ENCODE peak calls at places on chromosomes 12 and 14, in ten cellular contexts. One of them, this sample, is unnamed. For H3K36me3 and H3K4me1, the result is how much of the 10 kb centered on the place peaks cover.

GRCh38 chr12:78888583-78888982 is 24.0 kb downstream of the SYT1 start:
- DNase-seq in stomach: no peak
- DNase-seq in IMR-90: no peak
- DNase-seq in DND-41: no peak
- DNase-seq in sigmoid colon: no peak
- DNase-seq in colonic mucosa: no peak
- DNase-seq in right atrium auricular region: no peak
- DNase-seq in PC-9: no peak
- DNase-seq in kidney: no peak
- DNase-seq in aorta: no peak
- DNase-seq in this sample: no peak

GRCh38 chr14:86072134-86072894 is 542.4 kb downstream of the FLRT2 start:
- DNase-seq in stomach: no peak
- DNase-seq in IMR-90: no peak
- DNase-seq in DND-41: peak
- DNase-seq in sigmoid colon: no peak
- DNase-seq in colonic mucosa: no peak
- DNase-seq in right atrium auricular region: no peak
- DNase-seq in PC-9: no peak
- DNase-seq in kidney: no peak
- DNase-seq in aorta: no peak
- DNase-seq in this sample: no peak

GRCh38 chr12:7856516-7856915 is 16.2 kb downstream of the SLC2A14 start:
- DNase-seq in stomach: no peak
- DNase-seq in IMR-90: peak
- DNase-seq in DND-41: no peak
- DNase-seq in sigmoid colon: no peak
- DNase-seq in colonic mucosa: no peak
- DNase-seq in right atrium auricular region: no peak
- DNase-seq in PC-9: no peak
- DNase-seq in kidney: no peak
- DNase-seq in aorta: no peak
- DNase-seq in this sample: peak

GRCh38 chr14:49940805-49941421 is 48.0 kb downstream of the ARF6 start:
- DNase-seq in stomach: no peak
- DNase-seq in IMR-90: peak
- DNase-seq in DND-41: no peak
- DNase-seq in sigmoid colon: no peak
- DNase-seq in colonic mucosa: no peak
- DNase-seq in right atrium auricular region: no peak
- DNase-seq in PC-9: peak
- DNase-seq in kidney: no peak
- DNase-seq in aorta: no peak
- DNase-seq in this sample: no peak

GRCh38 chr14:74475678-74476077 is 17.4 kb downstream of the NPC2 start:
- DNase-seq in stomach: no peak
- DNase-seq in IMR-90: peak
- DNase-seq in DND-41: no peak
- DNase-seq in sigmoid colon: no peak
- DNase-seq in colonic mucosa: no peak
- DNase-seq in right atrium auricular region: no peak
- DNase-seq in PC-9: no peak
- DNase-seq in kidney: no peak
- DNase-seq in aorta: no peak
- DNase-seq in this sample: no peak

GRCh38 chr14:91317381-91318313 is 73.1 kb upstream of the GPR68 start:
- DNase-seq in stomach: peak
- DNase-seq in IMR-90: no peak
- DNase-seq in DND-41: peak
- DNase-seq in sigmoid colon: peak
- DNase-seq in colonic mucosa: peak
- DNase-seq in right atrium auricular region: peak
- DNase-seq in PC-9: no peak
- DNase-seq in kidney: peak
- DNase-seq in aorta: peak
- DNase-seq in this sample: no peak

GRCh38 chr12:13465641-13466040 is 269.1 kb downstream of the EMP1 start:
- DNase-seq in stomach: no peak
- DNase-seq in IMR-90: no peak
- DNase-seq in DND-41: no peak
- DNase-seq in sigmoid colon: no peak
- DNase-seq in colonic mucosa: no peak
- DNase-seq in right atrium auricular region: peak
- DNase-seq in PC-9: no peak
- DNase-seq in kidney: no peak
- DNase-seq in aorta: no peak
- DNase-seq in this sample: no peak

GRCh38 chr14:49999216-49999761 is 106.4 kb downstream of the ARF6 start:
- DNase-seq in stomach: peak
- DNase-seq in IMR-90: peak
- DNase-seq in DND-41: peak
- DNase-seq in sigmoid colon: peak
- DNase-seq in colonic mucosa: peak
- DNase-seq in right atrium auricular region: peak
- DNase-seq in PC-9: peak
- DNase-seq in kidney: peak
- DNase-seq in aorta: peak
- DNase-seq in this sample: peak

GRCh38 chr12:25524381-25524780 is 28.7 kb downstream of the LMNTD1 start:
- DNase-seq in stomach: no peak
- DNase-seq in IMR-90: no peak
- DNase-seq in DND-41: no peak
- DNase-seq in sigmoid colon: no peak
- DNase-seq in colonic mucosa: no peak
- DNase-seq in right atrium auricular region: no peak
- DNase-seq in PC-9: peak
- DNase-seq in kidney: no peak
- DNase-seq in aorta: no peak
- DNase-seq in this sample: peak

GRCh38 chr14:97267509-97267908 is 470.3 kb downstream of the VRK1 start:
- DNase-seq in stomach: no peak
- DNase-seq in IMR-90: no peak
- DNase-seq in DND-41: no peak
- DNase-seq in sigmoid colon: no peak
- DNase-seq in colonic mucosa: no peak
- DNase-seq in right atrium auricular region: no peak
- DNase-seq in PC-9: no peak
- DNase-seq in kidney: no peak
- DNase-seq in aorta: no peak
- DNase-seq in this sample: no peak

GRCh38 chr14:74582910-74583581 is 29.0 kb downstream of the LTBP2 start:
- DNase-seq in stomach: peak
- DNase-seq in IMR-90: peak
- DNase-seq in DND-41: no peak
- DNase-seq in sigmoid colon: peak
- DNase-seq in colonic mucosa: no peak
- DNase-seq in right atrium auricular region: no peak
- DNase-seq in PC-9: peak
- DNase-seq in kidney: no peak
- DNase-seq in aorta: peak
- DNase-seq in this sample: no peak

GRCh38 chr14:65225299-65226159 is 123.2 kb upstream of the MAX start:
- DNase-seq in stomach: no peak
- DNase-seq in IMR-90: no peak
- DNase-seq in DND-41: no peak
- DNase-seq in sigmoid colon: no peak
- DNase-seq in colonic mucosa: no peak
- DNase-seq in right atrium auricular region: no peak
- DNase-seq in PC-9: peak
- DNase-seq in kidney: no peak
- DNase-seq in aorta: no peak
- DNase-seq in this sample: peak

GRCh38 chr12:132814232-132814631 is 14.4 kb downstream of the GOLGA3 start:
- DNase-seq in stomach: no peak
- DNase-seq in IMR-90: no peak
- DNase-seq in DND-41: no peak
- DNase-seq in sigmoid colon: no peak
- DNase-seq in colonic mucosa: no peak
- DNase-seq in right atrium auricular region: no peak
- DNase-seq in PC-9: no peak
- DNase-seq in kidney: no peak
- DNase-seq in aorta: no peak
- DNase-seq in this sample: no peak

GRCh38 chr12:132818562-132818961 is 10.1 kb downstream of the GOLGA3 start:
- DNase-seq in stomach: no peak
- DNase-seq in IMR-90: no peak
- DNase-seq in DND-41: no peak
- DNase-seq in sigmoid colon: no peak
- DNase-seq in colonic mucosa: no peak
- DNase-seq in right atrium auricular region: no peak
- DNase-seq in PC-9: no peak
- DNase-seq in kidney: no peak
- DNase-seq in aorta: no peak
- DNase-seq in this sample: no peak

GRCh38 chr12:132807295-132808222 is 21.1 kb downstream of the GOLGA3 start:
- DNase-seq in stomach: no peak
- DNase-seq in IMR-90: no peak
- DNase-seq in DND-41: no peak
- DNase-seq in sigmoid colon: no peak
- DNase-seq in colonic mucosa: no peak
- DNase-seq in right atrium auricular region: no peak
- DNase-seq in PC-9: no peak
- DNase-seq in kidney: no peak
- DNase-seq in aorta: no peak
- DNase-seq in this sample: no peak

GRCh38 chr12:132812631-132813305 is 15.9 kb downstream of the GOLGA3 start:
- DNase-seq in stomach: no peak
- DNase-seq in IMR-90: peak
- DNase-seq in DND-41: no peak
- DNase-seq in sigmoid colon: no peak
- DNase-seq in colonic mucosa: no peak
- DNase-seq in right atrium auricular region: no peak
- DNase-seq in PC-9: no peak
- DNase-seq in kidney: no peak
- DNase-seq in aorta: no peak
- DNase-seq in this sample: no peak

GRCh38 chr12:132813443-132813842 is 15.2 kb downstream of the GOLGA3 start:
- DNase-seq in stomach: no peak
- DNase-seq in IMR-90: no peak
- DNase-seq in DND-41: no peak
- DNase-seq in sigmoid colon: no peak
- DNase-seq in colonic mucosa: no peak
- DNase-seq in right atrium auricular region: no peak
- DNase-seq in PC-9: no peak
- DNase-seq in kidney: no peak
- DNase-seq in aorta: no peak
- DNase-seq in this sample: no peak
- H3K36me3 ChIP-seq in stomach: half or more
- H3K36me3 ChIP-seq in IMR-90: half or more
- H3K36me3 ChIP-seq in DND-41: half or more
- H3K36me3 ChIP-seq in sigmoid colon: half or more
- H3K36me3 ChIP-seq in colonic mucosa: under half
- H3K36me3 ChIP-seq in right atrium auricular region: half or more
- H3K36me3 ChIP-seq in PC-9: under half
- H3K36me3 ChIP-seq in kidney: under half
- H3K36me3 ChIP-seq in aorta: under half
- H3K36me3 ChIP-seq in this sample: under half

GRCh38 chr12:46387697-46388096 is 15.1 kb upstream of the SLC38A2 start:
- DNase-seq in stomach: no peak
- DNase-seq in IMR-90: no peak
- DNase-seq in DND-41: peak
- DNase-seq in sigmoid colon: no peak
- DNase-seq in colonic mucosa: no peak
- DNase-seq in right atrium auricular region: no peak
- DNase-seq in PC-9: no peak
- DNase-seq in kidney: no peak
- DNase-seq in aorta: no peak
- DNase-seq in this sample: no peak
- H3K4me1 ChIP-seq in stomach: under half
- H3K4me1 ChIP-seq in IMR-90: under half
- H3K4me1 ChIP-seq in DND-41: under half
- H3K4me1 ChIP-seq in sigmoid colon: half or more
- H3K4me1 ChIP-seq in colonic mucosa: under half
- H3K4me1 ChIP-seq in right atrium auricular region: half or more
- H3K4me1 ChIP-seq in PC-9: under half
- H3K4me1 ChIP-seq in kidney: under half
- H3K4me1 ChIP-seq in aorta: under half
- H3K4me1 ChIP-seq in this sample: half or more

DNA sequence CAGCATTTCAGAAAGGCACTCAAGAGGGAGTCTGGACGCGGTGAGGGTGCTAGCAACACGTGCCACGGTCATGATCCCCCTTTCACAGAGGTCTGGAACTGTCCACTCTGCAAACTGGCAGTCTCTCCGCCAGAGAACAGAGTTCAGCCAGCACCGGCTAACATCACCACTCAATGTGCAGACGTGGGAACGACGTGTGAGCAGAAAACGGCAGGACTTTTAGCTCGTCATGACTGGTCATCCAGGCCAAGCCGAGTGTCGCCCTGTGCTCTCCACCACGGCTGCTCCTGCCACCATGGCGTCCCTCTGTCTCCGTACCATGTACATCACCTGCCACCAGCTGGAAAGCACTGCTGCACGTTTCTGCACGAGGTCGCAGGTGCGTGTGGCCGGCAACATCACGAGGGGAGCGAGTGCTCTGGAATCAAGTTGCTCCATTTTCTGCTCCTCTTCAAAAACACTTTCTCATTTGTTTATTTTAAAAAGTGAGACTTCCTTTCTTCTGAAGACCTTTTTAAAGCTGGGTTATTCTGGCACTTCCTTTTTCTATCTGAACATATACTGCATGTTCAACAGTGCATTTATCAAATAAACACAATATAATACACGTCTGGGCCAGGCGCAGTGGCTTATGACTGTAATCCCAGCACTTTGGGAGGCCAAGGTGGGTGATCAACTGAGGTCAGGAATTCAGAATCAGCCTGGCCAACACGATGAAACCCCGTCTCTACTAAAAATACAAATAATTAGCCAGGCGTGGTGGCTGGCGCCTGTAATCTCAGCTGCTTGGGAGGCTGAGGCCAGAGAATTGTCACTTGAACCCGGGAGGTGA is 28.0 kb downstream of the SLC15A4 start:
- DNase-seq in stomach: no peak
- DNase-seq in IMR-90: no peak
- DNase-seq in DND-41: no peak
- DNase-seq in sigmoid colon: peak
- DNase-seq in colonic mucosa: no peak
- DNase-seq in right atrium auricular region: no peak
- DNase-seq in PC-9: no peak
- DNase-seq in kidney: no peak
- DNase-seq in aorta: no peak
- DNase-seq in this sample: no peak
- H3K36me3 ChIP-seq in stomach: half or more
- H3K36me3 ChIP-seq in IMR-90: half or more
- H3K36me3 ChIP-seq in DND-41: half or more
- H3K36me3 ChIP-seq in sigmoid colon: half or more
- H3K36me3 ChIP-seq in colonic mucosa: under half
- H3K36me3 ChIP-seq in right atrium auricular region: half or more
- H3K36me3 ChIP-seq in PC-9: under half
- H3K36me3 ChIP-seq in kidney: under half
- H3K36me3 ChIP-seq in aorta: under half
- H3K36me3 ChIP-seq in this sample: under half

DNA sequence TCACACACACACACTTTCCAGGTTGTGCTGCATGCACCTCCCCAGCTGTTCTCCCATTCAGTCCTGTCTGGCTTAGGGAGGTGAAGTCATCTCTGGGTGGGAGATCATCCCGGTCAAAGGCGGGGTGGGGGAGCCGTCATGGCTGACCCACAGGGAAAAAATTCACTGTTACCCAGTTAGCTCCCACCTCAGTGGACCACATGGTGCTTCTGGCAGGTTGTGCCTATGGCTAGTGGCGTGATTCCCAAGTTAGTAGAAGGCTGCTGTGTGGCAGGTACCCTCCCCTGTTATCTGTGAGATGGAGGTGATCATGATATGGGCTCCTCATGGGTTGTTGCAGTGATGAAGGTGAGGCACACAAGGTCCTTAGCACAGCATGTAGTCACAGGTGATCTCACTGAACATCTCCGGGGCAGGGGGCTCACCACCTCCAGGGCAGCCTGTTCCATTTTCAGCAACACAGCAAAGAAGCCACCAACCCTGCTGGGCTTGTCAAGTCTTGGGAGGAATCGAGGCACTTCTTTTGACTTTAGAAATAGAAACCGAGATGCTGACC is 154.9 kb upstream of the CCND2 start:
- DNase-seq in stomach: no peak
- DNase-seq in IMR-90: no peak
- DNase-seq in DND-41: no peak
- DNase-seq in sigmoid colon: peak
- DNase-seq in colonic mucosa: peak
- DNase-seq in right atrium auricular region: peak
- DNase-seq in PC-9: no peak
- DNase-seq in kidney: peak
- DNase-seq in aorta: no peak
- DNase-seq in this sample: no peak
- H3K4me1 ChIP-seq in stomach: under half
- H3K4me1 ChIP-seq in IMR-90: under half
- H3K4me1 ChIP-seq in DND-41: under half
- H3K4me1 ChIP-seq in sigmoid colon: under half
- H3K4me1 ChIP-seq in colonic mucosa: under half
- H3K4me1 ChIP-seq in right atrium auricular region: under half
- H3K4me1 ChIP-seq in PC-9: under half
- H3K4me1 ChIP-seq in kidney: under half
- H3K4me1 ChIP-seq in aorta: under half
- H3K4me1 ChIP-seq in this sample: under half

This sample was measured in Caco-2.